ENCODE peak calls at places on chromosomes 2 and 18, in four cellular contexts. R, Q, K and E are unnamed samples.

GRCh38 chr18:41681138-41681881 is 273.7 kb upstream of the PIK3C3 start:
- DNase-seq in K (no peak), R (no peak), Q (no peak), E (no peak)

GRCh38 chr18:44900627-44901026 is 219.9 kb downstream of the SETBP1 start:
- DNase-seq in K (no peak), Q (no peak), R (no peak), E (no peak)

GRCh38 chr2:177296047-177296446 is 31.5 kb upstream of the NFE2L2 start:
- DNase-seq in Q (no peak), R (no peak), K (no peak), E (no peak)

GRCh38 chr2:238726670-238727584 is 121.0 kb upstream of the TWIST2 start:
- DNase-seq in K (no peak), Q (no peak), R (no peak), E (no peak)

GRCh38 chr2:84647267-84647666 is 131.0 kb downstream of the DNAH6 start:
- DNase-seq in Q (no peak), K (no peak), R (no peak), E (no peak)

GRCh38 chr2:150133623-150134022 is 353.8 kb downstream of the RND3 start:
- DNase-seq in Q (peak), R (no peak), K (no peak), E (no peak)

GRCh38 chr18:79566841-79567370 is 112.7 kb upstream of the CTDP1 start:
- DNase-seq in K (no peak), R (peak), Q (no peak), E (no peak)

GRCh38 chr2:166651080-166651675 is 157.1 kb upstream of the SCN7A start:
- DNase-seq in K (no peak), R (no peak), Q (no peak), E (no peak)

GRCh38 chr2:218029366-218030360 is 26.9 kb upstream of the TNS1 start:
- DNase-seq in R (no peak), Q (no peak), K (no peak), E (no peak)

GRCh38 chr2:99850076-99850710 is 292.2 kb downstream of the AFF3 start:
- DNase-seq in K (no peak), R (no peak), Q (no peak), E (no peak)

GRCh38 chr2:184685999-184686841 is 87.9 kb downstream of the ZNF804A start:
- DNase-seq in Q (peak), R (peak), K (no peak), E (no peak)

GRCh38 chr18:38606841-38607240 is 1041.2 kb upstream of the CELF4 start:
- DNase-seq in Q (no peak), K (no peak), R (no peak), E (no peak)

GRCh38 chr18:79589601-79590091 is 90.0 kb upstream of the CTDP1 start:
- DNase-seq in R (peak), Q (no peak), K (no peak), E (no peak)

GRCh38 chr2:95266781-95267430 is 7.3 kb upstream of the PROM2 start:
- DNase-seq in K (no peak), Q (no peak), R (peak), E (no peak)

GRCh38 chr2:8003462-8004075 is 678.3 kb upstream of the ID2 start:
- DNase-seq in Q (peak), K (no peak), R (no peak), E (no peak)

GRCh38 chr2:121699421-121700328 is 37.0 kb downstream of the NIFK start:
- DNase-seq in K (no peak), Q (peak), R (peak), E (no peak)

GRCh38 chr2:197869501-197870111 is 65.2 kb downstream of the PLCL1 start:
- DNase-seq in Q (no peak), K (no peak), R (no peak), E (no peak)

GRCh38 chr18:63107171-63107850 is 212.3 kb downstream of the BCL2 start:
- DNase-seq in K (no peak), Q (no peak), R (no peak), E (no peak)

GRCh38 chr2:145304501-145304900 is 784.6 kb upstream of the ZEB2 start:
- DNase-seq in K (no peak), R (no peak), Q (no peak), E (no peak)

GRCh38 chr2:8481463-8482009 is 200.3 kb upstream of the ID2 start:
- DNase-seq in Q (no peak), K (no peak), R (no peak), E (no peak)

GRCh38 chr2:9767656-9768281 is 75.5 kb upstream of the TAF1B start:
- DNase-seq in K (no peak), R (peak), Q (no peak), E (no peak)

GRCh38 chr2:134727385-134727784 is 8.6 kb upstream of the TMEM163 start:
- DNase-seq in K (no peak), R (no peak), Q (peak), E (no peak)

GRCh38 chr2:122519806-122520205 is 764.4 kb downstream of the TSN start:
- DNase-seq in R (no peak), K (no peak), Q (no peak), E (no peak)

GRCh38 chr2:237859533-237860272 is at the start of gene RAMP1:
- DNase-seq in Q (no peak), R (peak), K (no peak), E (peak)

GRCh38 chr2:166440313-166440712 is 53.7 kb downstream of the SCN7A start:
- DNase-seq in K (no peak), R (no peak), Q (no peak), E (no peak)

GRCh38 chr18:24118750-24119577 is 19.9 kb upstream of the CABYR start:
- DNase-seq in K (peak), R (peak), Q (peak), E (peak)

GRCh38 chr2:201257381-201257940 is 2.9 kb upstream of the CASP8 start:
- DNase-seq in K (no peak), R (peak), Q (no peak), E (no peak)

GRCh38 chr2:110946892-110947291 is 173.8 kb upstream of the BCL2L11 start:
- DNase-seq in Q (no peak), K (no peak), R (no peak), E (no peak)

GRCh38 chr2:152347076-152347475 is 12.1 kb downstream of the FMNL2 start:
- DNase-seq in R (no peak), Q (no peak), K (no peak), E (no peak)

GRCh38 chr2:240687045-240687740 is 4.5 kb upstream of the AQP12A start:
- DNase-seq in R (no peak), K (no peak), Q (no peak), E (no peak)

GRCh38 chr2:127187081-127187775 is 32.9 kb downstream of the CYP27C1 start:
- DNase-seq in Q (no peak), K (no peak), R (peak), E (no peak)

GRCh38 chr2:70919672-70920366 is 15.9 kb upstream of the ATP6V1B1 start:
- DNase-seq in R (peak), K (peak), Q (no peak), E (peak)